ENCODE peak calls at places on chromosomes 6 and 20, in six cellular contexts. J, V, B, L, C and S are unnamed samples. For H3K4me1, the result is how much of the 10 kb centered on the place peaks cover.

GRCh38 chr20:19889011-19889953 is 127.9 kb upstream of the NAA20 start:
- DNase-seq in J (peak), V (no peak), C (peak), L (peak), B (peak), S (no peak)

GRCh38 chr6:11865926-11866325 is 87.3 kb upstream of the ADTRP start:
- DNase-seq in B (no peak), L (no peak), J (no peak), V (no peak), C (no peak), S (no peak)

GRCh38 chr6:155528982-155529453 is 73.4 kb upstream of the NOX3 start:
- DNase-seq in V (no peak), B (no peak), J (no peak), C (peak), L (no peak), S (no peak)

GRCh38 chr20:58140787-58141396 is 87.6 kb downstream of the ANKRD60 start:
- DNase-seq in V (no peak), L (no peak), J (no peak), B (no peak), C (no peak), S (no peak)

GRCh38 chr6:134516582-134516981 is 198.7 kb upstream of the SGK1 start:
- DNase-seq in C (no peak), B (no peak), L (no peak), J (no peak), V (no peak), S (no peak)

GRCh38 chr6:6058054-6058444 is 51.3 kb upstream of the NRN1 start:
- DNase-seq in V (no peak), J (peak), L (no peak), C (no peak), B (no peak), S (no peak)

GRCh38 chr20:32623667-32624157 is 38.6 kb upstream of the NOL4L start:
- DNase-seq in B (no peak), L (no peak), J (no peak), V (no peak), C (no peak), S (no peak)

GRCh38 chr6:106514281-106514885 is 114.9 kb downstream of the RTN4IP1 start:
- DNase-seq in B (no peak), V (no peak), L (no peak), C (no peak), J (no peak), S (no peak)

GRCh38 chr20:51628533-51629398 is 86.2 kb upstream of the NFATC2 start:
- DNase-seq in L (no peak), V (no peak), B (no peak), C (no peak), J (no peak), S (no peak)

GRCh38 chr6:30763618-30764489 is 19.5 kb upstream of the IER3 start:
- DNase-seq in C (no peak), V (peak), L (no peak), B (no peak), J (no peak), S (no peak)

DNA sequence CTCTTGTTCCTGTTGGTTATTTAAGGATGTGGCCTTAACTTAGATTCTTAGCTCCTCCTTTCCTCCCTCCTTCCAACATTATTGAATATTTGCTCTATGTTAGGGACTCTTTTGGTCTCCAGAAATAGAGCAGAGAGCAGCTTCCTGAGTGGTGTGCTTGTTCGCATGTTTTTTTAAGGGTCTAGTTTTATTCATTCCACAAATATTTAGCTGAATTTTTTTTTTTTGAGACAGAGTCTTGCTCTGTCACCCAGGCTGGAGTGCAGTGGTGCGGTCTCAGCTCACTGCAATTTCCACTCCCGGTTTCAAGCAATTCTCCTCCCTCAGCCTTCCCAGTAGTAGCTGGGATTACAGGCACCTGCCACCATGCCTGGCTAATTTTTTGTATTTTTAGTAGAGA is 169.2 kb downstream of the ZFAND3 start:
- DNase-seq in L (no peak), J (no peak), B (no peak), C (no peak), V (no peak), S (no peak)
- H3K4me1 ChIP-seq in L (under half), J (under half), B (under half), C (half or more), V (under half), S (half or more)

DNA sequence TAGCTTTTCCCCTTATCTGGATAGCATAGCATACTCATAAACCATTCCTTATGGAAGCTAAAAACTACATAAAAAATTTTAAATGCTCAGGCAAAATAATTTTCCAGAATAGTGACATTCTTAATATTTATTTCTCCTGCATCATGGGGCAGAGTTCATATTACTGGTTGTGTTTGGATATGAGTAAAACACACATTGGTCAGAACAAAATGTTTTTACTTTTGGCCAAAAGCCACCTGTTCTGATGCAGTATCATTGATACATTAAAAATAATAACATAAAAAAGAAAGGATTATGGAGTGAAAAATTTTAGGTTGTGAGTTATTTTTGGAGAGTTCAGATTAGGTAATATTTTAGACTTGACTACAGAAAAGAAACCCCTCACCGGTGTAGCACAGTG is 33.6 kb downstream of the TRAM2 start:
- DNase-seq in C (no peak), J (no peak), B (no peak), V (no peak), L (no peak), S (no peak)
- H3K4me1 ChIP-seq in C (half or more), J (under half), B (under half), V (under half), L (under half), S (half or more)

DNA sequence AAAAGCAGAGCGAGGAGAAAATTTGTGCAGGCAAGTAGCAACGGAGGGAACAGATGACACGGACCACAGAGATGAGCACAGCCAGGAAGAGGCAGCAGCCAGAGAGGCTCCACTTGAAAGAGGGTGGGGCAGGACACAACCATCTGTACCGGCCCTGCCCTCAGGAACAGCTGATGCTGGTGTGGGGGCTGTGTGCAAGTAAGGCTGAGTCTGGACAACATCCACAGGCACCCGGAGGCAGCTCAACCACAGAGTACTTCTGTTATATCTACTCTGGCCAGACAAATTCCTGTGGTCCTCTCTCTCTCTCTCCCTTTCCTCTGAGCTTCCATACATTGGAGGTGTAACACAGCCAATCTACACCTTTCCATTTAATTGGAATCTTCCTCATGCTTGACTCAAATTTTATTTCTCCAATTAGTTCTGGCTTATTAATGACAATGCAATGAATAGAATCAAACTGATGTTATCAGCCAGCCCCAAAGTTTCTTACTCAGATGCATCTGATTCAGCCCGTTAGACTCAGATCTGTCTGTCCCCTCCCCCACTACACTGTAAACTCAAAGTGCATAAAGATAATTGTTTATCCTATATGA is 24.9 kb downstream of the KIF13A start:
- DNase-seq in V (no peak), J (no peak), B (peak), L (peak), C (peak), S (no peak)
- H3K4me1 ChIP-seq in V (under half), J (under half), B (under half), L (under half), C (half or more), S (half or more)

DNA sequence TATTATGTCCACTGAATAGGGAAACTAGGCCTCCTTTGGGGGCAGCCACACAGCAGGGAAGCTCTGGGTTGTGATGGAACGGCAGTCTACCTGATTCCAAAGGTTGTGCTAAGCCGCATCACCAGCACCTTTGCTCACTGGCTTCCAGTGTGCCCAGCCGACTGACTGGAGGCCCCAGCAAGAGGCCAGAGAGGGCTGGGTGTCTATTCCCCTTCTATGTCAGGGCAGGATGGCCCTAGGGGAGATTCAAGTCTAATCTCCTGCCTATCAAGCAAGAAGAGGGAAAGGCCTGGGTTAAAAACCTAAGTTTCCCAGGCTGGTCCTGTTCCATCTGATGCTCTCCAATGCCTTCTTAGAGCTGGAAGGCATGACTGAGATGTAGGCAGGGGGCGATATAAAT is 53.6 kb downstream of the JPH2 start:
- DNase-seq in V (no peak), B (no peak), J (no peak), L (no peak), C (no peak), S (no peak)
- H3K4me1 ChIP-seq in V (under half), B (under half), J (under half), L (under half), C (under half), S (half or more)